ENCODE peak calls at places on chromosomes 7 and 10, in five cellular contexts. S is HCT116, R is fibroblast of villous mesenchyme, N is right lobe of liver, C is epithelial cell of esophagus. M is an unnamed sample.

GRCh38 chr10:121216721-121217181 is 365.6 kb downstream of the WDR11 start:
- DNase-seq in S (no peak), R (no peak), N (peak; percentile 81), C (no peak), M (no peak)

GRCh38 chr7:27064169-27064568 is 31.6 kb downstream of the HOXA1 start:
- DNase-seq in S (no peak), R (peak; percentile 45), N (no peak), C (no peak), M (peak; percentile 52)

GRCh38 chr7:150397376-150398107 is 18.4 kb downstream of the ZNF775 start:
- DNase-seq in S (no peak), R (no peak), N (no peak), C (no peak), M (no peak)

GRCh38 chr10:46525177-46525823 is 31.2 kb downstream of the GPRIN2 start:
- DNase-seq in S (peak; percentile 56), R (peak; percentile 73), N (peak; percentile 16), C (peak; percentile 72), M (peak; percentile 82)

GRCh38 chr10:120969219-120969645 is 118.1 kb downstream of the WDR11 start:
- DNase-seq in S (no peak), R (peak; percentile 53), N (no peak), C (peak; percentile 44), M (no peak)

GRCh38 chr10:621981-622740 is 67.3 kb downstream of the DIP2C start:
- DNase-seq in S (no peak), R (no peak), N (no peak), C (no peak), M (no peak)

GRCh38 chr10:43958071-43958432 is 309.4 kb upstream of the ZNF32 start:
- DNase-seq in S (no peak), R (no peak), N (no peak), C (no peak), M (no peak)

GRCh38 chr10:99537381-99538286 is 4.9 kb downstream of the NKX2-3 start:
- DNase-seq in S (no peak), R (no peak), N (no peak), C (no peak), M (no peak)

GRCh38 chr10:124282326-124282725 is 136.4 kb downstream of the OAT start:
- DNase-seq in S (no peak), R (no peak), N (no peak), C (no peak), M (no peak)

GRCh38 chr7:42692609-42693008 is 219.3 kb downstream of the C7orf25 start:
- DNase-seq in S (no peak), R (peak; percentile 11), N (no peak), C (peak; percentile 22), M (peak; percentile 16)

GRCh38 chr10:95906675-95907453 is 911 bp upstream of the CC2D2B start:
- DNase-seq in S (peak; percentile 18), R (peak; percentile 72), N (peak; percentile 61), C (peak; percentile 60), M (peak; percentile 66)

GRCh38 chr10:132931258-132931657 is 11.1 kb downstream of the CFAP46 start:
- DNase-seq in S (no peak), R (no peak), N (no peak), C (no peak), M (no peak)

GRCh38 chr7:54932818-54933543 is 85.8 kb upstream of the EGFR start:
- DNase-seq in S (peak; percentile 28), R (peak; percentile 60), N (peak; percentile 73), C (peak; percentile 69), M (peak; percentile 58)

GRCh38 chr7:18426564-18427226 is 68.9 kb upstream of the HDAC9 start:
- DNase-seq in S (no peak), R (peak; percentile 84), N (no peak), C (peak; percentile 37), M (peak; percentile 15)

DNA sequence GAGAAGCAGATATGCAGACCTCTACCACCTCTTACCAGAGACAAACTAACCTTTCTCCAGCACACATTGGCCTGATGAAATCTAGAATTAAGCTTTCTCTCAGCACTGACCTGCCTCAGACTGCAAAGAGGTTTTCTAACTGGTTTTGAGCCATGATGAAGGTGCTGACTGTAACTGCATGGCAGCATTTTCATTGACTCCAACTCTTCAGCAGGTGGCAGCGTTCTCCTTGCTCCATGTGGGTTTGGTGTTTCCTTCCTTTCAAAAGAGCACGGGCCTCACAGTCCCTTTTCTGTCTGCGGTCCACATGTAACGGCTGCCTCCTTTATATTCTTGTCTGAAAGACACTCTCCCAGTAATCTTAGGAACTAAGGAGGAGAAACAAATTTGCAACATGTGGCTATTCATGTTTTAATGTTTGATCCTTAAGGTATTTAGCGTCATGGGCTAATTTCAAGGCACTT is 12.6 kb downstream of the KLLN start:
- DNase-seq in S (no peak), R (peak; percentile 68), N (peak; percentile 49), C (peak; percentile 76), M (peak; percentile 73)
- H3K4me3 ChIP-seq in S (no peak overlapping the region), R (no peak overlapping the region), N (no peak overlapping the region), C (no peak overlapping the region), M (no peak overlapping the region)

GRCh38 chr10:31032515-31033132 is 959 bp upstream of the ZNF438 start:
- DNase-seq in S (no peak), R (no peak), N (no peak), C (no peak), M (no peak)
- TF ChIP-seq CTCF in S (no peak), R (no peak), N (no peak), C (no peak), M (no peak)

DNA sequence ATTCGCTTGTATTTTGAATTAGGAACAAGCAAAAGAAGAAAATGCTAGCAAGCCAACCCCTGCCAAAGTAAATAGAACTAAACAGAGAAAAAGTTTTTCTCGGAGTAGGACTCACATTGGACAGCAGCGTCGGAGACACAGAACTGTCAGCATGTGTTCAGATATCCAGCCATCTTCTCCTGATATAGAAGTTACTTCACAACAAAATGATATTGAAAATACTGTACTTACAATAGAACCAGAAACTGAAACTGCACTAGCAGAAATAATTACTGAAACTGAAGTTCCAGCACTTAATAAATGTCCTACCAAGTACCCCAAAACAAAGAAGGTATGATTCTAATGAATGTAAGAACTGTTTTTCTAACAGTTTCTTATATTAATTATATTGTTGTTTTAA is 87.9 kb downstream of the KMT2E start:
- DNase-seq in S (no peak), R (no peak), N (no peak), C (no peak), M (no peak)
- H3K4me3 ChIP-seq in S (no peak overlapping the region), R (no peak overlapping the region), N (no peak overlapping the region), C (no peak overlapping the region), M (no peak overlapping the region)

DNA sequence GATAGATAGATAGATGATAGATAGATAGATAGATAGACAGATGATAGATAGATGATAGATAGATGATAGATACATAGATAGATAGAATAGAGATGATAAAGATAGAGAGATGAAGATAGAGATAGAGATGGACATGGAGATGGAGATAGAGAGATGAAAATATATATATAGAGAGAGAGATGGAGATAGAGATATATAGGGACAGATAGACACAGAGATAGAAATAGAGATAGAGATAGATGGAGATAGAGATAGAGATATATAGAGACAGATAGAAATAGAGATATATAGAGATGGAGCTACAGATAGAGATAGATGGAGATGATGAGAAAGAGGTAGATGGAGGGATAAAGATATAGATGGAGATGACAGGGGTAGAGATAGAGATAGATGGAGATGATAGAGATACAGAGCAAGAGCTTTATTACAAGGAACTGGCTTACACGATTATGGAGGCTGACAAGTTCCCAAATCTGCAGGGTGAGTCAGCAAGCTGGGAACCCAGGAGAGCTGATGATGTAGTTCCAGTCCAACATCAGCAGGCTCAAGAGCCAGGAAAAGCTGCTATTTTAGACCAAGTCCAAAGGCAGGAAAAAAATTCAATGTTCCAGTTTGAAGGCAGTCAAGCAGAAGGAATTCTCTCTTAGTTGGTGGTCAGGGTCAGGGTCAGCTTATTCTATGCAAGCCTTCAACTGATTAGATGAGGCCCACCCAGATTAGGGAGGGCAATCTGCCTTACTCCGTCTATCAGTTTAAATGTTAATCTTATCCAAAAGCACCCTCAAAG is 37.1 kb downstream of the CAV1 start:
- DNase-seq in S (no peak), R (no peak), N (no peak), C (peak; percentile 46), M (peak; percentile 83)
- TF ChIP-seq CTCF in S (no peak), R (no peak), N (no peak), C (no peak), M (no peak)

GRCh38 chr7:519429-519973 is at the start of gene PDGFA:
- DNase-seq in S (no peak), R (peak; percentile 64), N (peak; percentile 58), C (peak; percentile 68), M (peak; percentile 36)

GRCh38 chr7:518630-519428 is 817 bp downstream of the PDGFA start:
- DNase-seq in S (no peak), R (peak; percentile 84), N (peak; percentile 88), C (peak; percentile 90), M (peak; percentile 55)

GRCh38 chr7:516216-516605 is 3.4 kb downstream of the PDGFA start:
- DNase-seq in S (no peak), R (peak; percentile 72), N (no peak), C (no peak), M (peak; percentile 16)

GRCh38 chr7:516606-517456 is 2.8 kb downstream of the PDGFA start:
- DNase-seq in S (no peak), R (peak; percentile 85), N (peak; percentile 76), C (peak; percentile 82), M (peak; percentile 77)

DNA sequence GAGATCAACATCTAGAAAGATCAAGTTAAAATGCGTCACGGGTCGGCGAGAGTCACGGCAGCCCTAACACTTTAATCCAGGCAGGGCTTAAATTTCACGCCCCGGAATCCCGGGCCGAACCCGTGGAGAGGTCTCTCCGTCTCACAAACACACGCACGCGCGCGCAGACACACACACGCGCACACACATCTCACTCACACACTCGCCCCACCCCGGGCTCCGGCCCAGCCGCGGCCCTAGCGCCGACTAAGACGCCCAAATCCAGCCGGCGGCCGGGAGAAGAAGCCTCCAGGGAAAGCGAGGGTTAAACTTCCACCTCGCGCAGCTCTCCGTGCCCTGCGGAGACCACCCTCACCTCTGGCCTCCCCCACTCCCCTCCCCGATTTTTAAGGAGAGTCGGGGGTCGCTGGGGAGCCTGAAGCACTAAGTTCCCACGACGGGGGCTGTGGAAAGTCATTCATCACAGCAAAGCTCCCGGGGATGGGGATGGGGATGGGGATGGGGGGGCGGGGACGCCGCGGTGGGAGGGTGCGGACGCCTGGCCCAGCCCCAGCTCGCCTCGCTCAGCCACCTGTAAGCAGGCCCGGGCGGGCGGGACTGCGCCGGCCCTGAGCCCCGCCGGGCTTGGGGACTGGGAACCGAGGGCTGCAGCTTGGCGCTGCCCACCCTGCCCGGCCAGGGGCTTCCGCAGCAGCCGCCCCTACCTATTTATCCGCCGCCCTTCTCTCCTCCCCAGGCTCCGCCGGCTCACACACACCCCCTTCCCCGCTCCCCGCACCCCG is 1.6 kb downstream of the PDGFA start:
- DNase-seq in S (no peak), R (peak; percentile 83), N (peak; percentile 67), C (peak; percentile 73), M (peak; percentile 49)
- H3K4me3 ChIP-seq in S (peak overlapping the region; percentile 52), R (peak overlapping the region; percentile 74), N (peak overlapping the region; percentile 62), C (peak overlapping the region; percentile 73), M (peak overlapping the region; percentile 40)

GRCh38 chr10:76911184-76911583 is 726.4 kb downstream of the KCNMA1 start:
- DNase-seq in S (no peak), R (no peak), N (peak; percentile 55), C (no peak), M (no peak)
- TF ChIP-seq CTCF in S (no peak), R (no peak), N (no peak), C (no peak), M (no peak)

DNA sequence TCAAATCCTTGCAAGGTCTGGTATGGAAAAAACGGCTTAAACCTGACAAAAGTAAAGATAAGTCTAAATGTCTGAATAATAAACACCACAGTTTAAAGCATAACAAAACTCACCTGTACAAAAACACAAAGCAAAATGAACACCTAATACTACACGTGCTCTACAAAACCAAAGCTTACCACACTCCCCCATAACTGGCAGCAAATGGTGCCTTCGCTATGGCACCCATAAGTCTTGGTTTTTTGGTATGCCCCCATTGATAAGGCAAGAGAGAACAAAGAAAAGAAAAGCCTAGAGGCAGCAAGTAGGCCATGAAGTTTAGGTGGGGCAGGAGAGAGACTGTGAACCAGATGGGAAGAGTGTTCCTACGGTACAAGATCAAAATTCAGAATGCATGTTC is 34.2 kb downstream of the PDZD8 start:
- DNase-seq in S (no peak), R (no peak), N (no peak), C (no peak), M (no peak)
- H3K4me3 ChIP-seq in S (no peak overlapping the region), R (no peak overlapping the region), N (no peak overlapping the region), C (no peak overlapping the region), M (no peak overlapping the region)